ENCODE peak calls at places on chromosomes 13 and 19, in nine cellular contexts. Q, H, C, R, K, U, V, I and G are unnamed samples.

GRCh38 chr13:65378943-65379519 is 1851.1 kb downstream of the PCDH9 start:
- DNase-seq in V (no peak), C (no peak), R (no peak), H (no peak), U (peak), Q (no peak), K (no peak), I (no peak), G (no peak)

GRCh38 chr19:556611-557382 is 12.9 kb downstream of the GZMM start:
- DNase-seq in Q (no peak), V (no peak), I (no peak), C (no peak), R (no peak), U (no peak), K (no peak), H (no peak), G (no peak)

GRCh38 chr13:110624766-110625756 is 9.7 kb downstream of the NAXD start:
- DNase-seq in K (no peak), H (no peak), Q (no peak), I (no peak), R (no peak), V (no peak), U (no peak), C (no peak), G (no peak)

GRCh38 chr19:33785795-33786194 is 10.9 kb upstream of the KCTD15 start:
- DNase-seq in K (no peak), H (no peak), U (peak), C (no peak), I (no peak), Q (no peak), R (no peak), V (no peak), G (no peak)

GRCh38 chr19:10620786-10621185 is 4.6 kb upstream of the SLC44A2 start:
- DNase-seq in H (no peak), I (no peak), K (no peak), V (no peak), Q (no peak), R (no peak), U (no peak), C (no peak), G (no peak)

GRCh38 chr13:113742000-113742441 is 17.0 kb upstream of the TMEM255B start:
- DNase-seq in C (no peak), R (no peak), U (peak), Q (no peak), V (peak), H (no peak), I (peak), K (no peak), G (no peak)

GRCh38 chr19:6875218-6875617 is 12.2 kb upstream of the ADGRE1 start:
- DNase-seq in C (no peak), R (no peak), Q (no peak), K (no peak), U (no peak), I (no peak), V (no peak), H (no peak), G (no peak)

GRCh38 chr19:35166100-35167063 is 11.8 kb downstream of the FXYD5 start:
- DNase-seq in H (no peak), R (no peak), C (no peak), Q (no peak), V (no peak), K (no peak), I (no peak), U (no peak), G (no peak)

GRCh38 chr13:37132211-37132610 is 26.7 kb upstream of the CSNK1A1L start:
- DNase-seq in C (no peak), V (no peak), Q (no peak), R (no peak), I (no peak), H (no peak), U (no peak), K (no peak), G (no peak)

GRCh38 chr19:52957591-52957990 is 5.1 kb downstream of the ZNF816 start:
- DNase-seq in K (no peak), Q (no peak), I (no peak), V (no peak), U (no peak), H (no peak), C (no peak), R (no peak), G (no peak)

GRCh38 chr13:23440821-23441608 is 7.5 kb upstream of the SACS start:
- DNase-seq in U (no peak), V (no peak), I (no peak), H (no peak), C (no peak), R (no peak), K (no peak), Q (peak), G (peak)

GRCh38 chr19:35995655-35995993 is 636 bp downstream of the SDHAF1 start:
- DNase-seq in U (peak), R (no peak), H (no peak), V (no peak), Q (no peak), C (peak), K (no peak), I (no peak), G (peak)

GRCh38 chr13:98174321-98174720 is 2.7 kb downstream of the RNF113B start:
- DNase-seq in K (no peak), I (no peak), H (no peak), U (peak), Q (no peak), C (no peak), V (no peak), R (no peak), G (no peak)

GRCh38 chr19:50639121-50640112 is at the start of gene SYT3:
- DNase-seq in Q (peak), U (peak), R (no peak), K (no peak), C (peak), I (no peak), V (peak), H (no peak), G (peak)

GRCh38 chr19:47663435-47663910 is 49.7 kb upstream of the EHD2 start:
- DNase-seq in K (peak), R (no peak), I (no peak), H (no peak), C (peak), Q (no peak), U (peak), V (no peak), G (no peak)

GRCh38 chr19:4284176-4284958 is 5.3 kb downstream of the SHD start:
- DNase-seq in C (no peak), U (no peak), Q (no peak), I (no peak), K (no peak), V (no peak), R (no peak), H (no peak), G (no peak)